ENCODE peak calls at places on chromosomes 12 and 14, in eight cellular contexts. Q is COR-L47; M is HL-60; O is T-cell; U is activated CD8-positive, alpha-beta memory T cell treated with anti-CD3 and anti-CD28 coated beads for 4 hours; Y is activated effector memory CD4-positive, alpha-beta T cell treated with Interleukin-2 at 50 U/mL for 16 hours; T is stimulated activated CD4-positive, alpha-beta T cell treated with anti-CD3 and anti-CD28 coated beads, Interleukin-12 subunit alpha, Interleukin-12 subunit beta, amount 100 ng/mL, for 4 hours; J is KG1. W is an unnamed sample.

GRCh38 chr12:19144985-19145384 is 15.5 kb downstream of the PLEKHA5 start:
- DNase-seq in M (no peak), T (no peak), U (no peak), O (no peak), J (no peak), Q (no peak), Y (no peak), W (no peak)

GRCh38 chr12:64104376-64104775 is 117.7 kb downstream of the KICS2 start:
- DNase-seq in U (no peak), M (no peak), Q (no peak), O (no peak), J (no peak), T (no peak), Y (no peak), W (no peak)

GRCh38 chr14:100428727-100429126 is 105.6 kb downstream of the SLC25A47 start:
- DNase-seq in O (no peak), T (no peak), M (no peak), U (no peak), Q (no peak), J (no peak), Y (no peak), W (no peak)

GRCh38 chr12:68557011-68557715 is 53.5 kb upstream of the RAP1B start:
- DNase-seq in T (no peak), Y (no peak), J (no peak), M (no peak), Q (no peak), U (no peak), O (no peak), W (no peak)

GRCh38 chr14:31292962-31293616 is 85.5 kb upstream of the HECTD1 start:
- DNase-seq in Y (no peak), U (no peak), Q (no peak), J (no peak), O (no peak), M (no peak), T (no peak), W (no peak)

GRCh38 chr14:62304172-62304571 is 542.0 kb downstream of the SNAPC1 start:
- DNase-seq in Y (no peak), J (no peak), U (no peak), M (no peak), Q (no peak), T (no peak), O (no peak), W (no peak)

GRCh38 chr12:67720383-67720856 is 71.9 kb downstream of the DYRK2 start:
- DNase-seq in U (no peak), O (no peak), M (no peak), Q (no peak), T (no peak), Y (no peak), J (no peak), W (no peak)

GRCh38 chr12:56374726-56375597 is 12.3 kb upstream of the APOF start:
- DNase-seq in J (no peak), U (no peak), T (no peak), M (no peak), O (no peak), Y (no peak), Q (no peak), W (peak)

GRCh38 chr12:76670776-76671175 is 93.1 kb upstream of the ZDHHC17 start:
- DNase-seq in U (no peak), T (no peak), J (no peak), Y (no peak), M (no peak), Q (no peak), O (no peak), W (no peak)

GRCh38 chr14:57495409-57495808 is 1.8 kb upstream of the CCDC198 start:
- DNase-seq in J (no peak), Y (no peak), U (no peak), Q (no peak), O (no peak), M (no peak), T (no peak), W (no peak)

W was measured in GF-D8.